ENCODE peak calls at places on chromosome 2, in nine cellular contexts. One of them, this sample, is unnamed.

GRCh38 chr2:47888581-47889280 is 17.6 kb downstream of the FBXO11 start:
- DNase-seq in fibroblast of lung: peak
- DNase-seq in fibroblast of the conjunctiva: no peak
- DNase-seq in H7: no peak
- DNase-seq in Daoy: no peak
- DNase-seq in fibroblast of the aortic adventitia: peak
- DNase-seq in EL: no peak
- DNase-seq in posterior vena cava: no peak
- DNase-seq in renal cortical epithelial cell: no peak
- DNase-seq in this sample: no peak

GRCh38 chr2:126657636-126658315 is 1.8 kb downstream of the GYPC start:
- DNase-seq in fibroblast of lung: peak
- DNase-seq in fibroblast of the conjunctiva: peak
- DNase-seq in H7: peak
- DNase-seq in Daoy: peak
- DNase-seq in fibroblast of the aortic adventitia: peak
- DNase-seq in EL: peak
- DNase-seq in posterior vena cava: peak
- DNase-seq in renal cortical epithelial cell: peak
- DNase-seq in this sample: peak

GRCh38 chr2:67625671-67626070 is 228.5 kb downstream of the ETAA1 start:
- DNase-seq in fibroblast of lung: peak
- DNase-seq in fibroblast of the conjunctiva: no peak
- DNase-seq in H7: no peak
- DNase-seq in Daoy: peak
- DNase-seq in fibroblast of the aortic adventitia: peak
- DNase-seq in EL: peak
- DNase-seq in posterior vena cava: no peak
- DNase-seq in renal cortical epithelial cell: peak
- DNase-seq in this sample: no peak

GRCh38 chr2:119253760-119254600 is 30.3 kb downstream of the STEAP3 start:
- DNase-seq in fibroblast of lung: no peak
- DNase-seq in fibroblast of the conjunctiva: no peak
- DNase-seq in H7: peak
- DNase-seq in Daoy: no peak
- DNase-seq in fibroblast of the aortic adventitia: no peak
- DNase-seq in EL: no peak
- DNase-seq in posterior vena cava: no peak
- DNase-seq in renal cortical epithelial cell: no peak
- DNase-seq in this sample: no peak

GRCh38 chr2:176461098-176461497 is 191.9 kb downstream of the MTX2 start:
- DNase-seq in fibroblast of lung: no peak
- DNase-seq in fibroblast of the conjunctiva: no peak
- DNase-seq in H7: no peak
- DNase-seq in Daoy: no peak
- DNase-seq in fibroblast of the aortic adventitia: peak
- DNase-seq in EL: peak
- DNase-seq in posterior vena cava: no peak
- DNase-seq in renal cortical epithelial cell: peak
- DNase-seq in this sample: no peak

GRCh38 chr2:64770781-64771334 is 117.1 kb upstream of the SERTAD2 start:
- DNase-seq in fibroblast of lung: peak
- DNase-seq in fibroblast of the conjunctiva: peak
- DNase-seq in H7: no peak
- DNase-seq in Daoy: peak
- DNase-seq in fibroblast of the aortic adventitia: peak
- DNase-seq in EL: peak
- DNase-seq in posterior vena cava: no peak
- DNase-seq in renal cortical epithelial cell: peak
- DNase-seq in this sample: peak

GRCh38 chr2:205774028-205774427 is 91.7 kb downstream of the NRP2 start:
- DNase-seq in fibroblast of lung: no peak
- DNase-seq in fibroblast of the conjunctiva: no peak
- DNase-seq in H7: no peak
- DNase-seq in Daoy: no peak
- DNase-seq in fibroblast of the aortic adventitia: no peak
- DNase-seq in EL: no peak
- DNase-seq in posterior vena cava: no peak
- DNase-seq in renal cortical epithelial cell: no peak
- DNase-seq in this sample: no peak

GRCh38 chr2:186170693-186171092 is 315.4 kb upstream of the ZC3H15 start:
- DNase-seq in fibroblast of lung: no peak
- DNase-seq in fibroblast of the conjunctiva: no peak
- DNase-seq in H7: no peak
- DNase-seq in Daoy: no peak
- DNase-seq in fibroblast of the aortic adventitia: no peak
- DNase-seq in EL: no peak
- DNase-seq in posterior vena cava: no peak
- DNase-seq in renal cortical epithelial cell: no peak
- DNase-seq in this sample: no peak

GRCh38 chr2:124810132-124810531 is 785.0 kb downstream of the CNTNAP5 start:
- DNase-seq in fibroblast of lung: peak
- DNase-seq in fibroblast of the conjunctiva: no peak
- DNase-seq in H7: peak
- DNase-seq in Daoy: no peak
- DNase-seq in fibroblast of the aortic adventitia: no peak
- DNase-seq in EL: no peak
- DNase-seq in posterior vena cava: no peak
- DNase-seq in renal cortical epithelial cell: peak
- DNase-seq in this sample: peak

GRCh38 chr2:230225486-230225885 is at the start of gene SP140:
- DNase-seq in fibroblast of lung: no peak
- DNase-seq in fibroblast of the conjunctiva: no peak
- DNase-seq in H7: no peak
- DNase-seq in Daoy: no peak
- DNase-seq in fibroblast of the aortic adventitia: no peak
- DNase-seq in EL: no peak
- DNase-seq in posterior vena cava: no peak
- DNase-seq in renal cortical epithelial cell: no peak
- DNase-seq in this sample: peak

GRCh38 chr2:80706951-80707350 is 402.4 kb upstream of the LRRTM1 start:
- DNase-seq in fibroblast of lung: peak
- DNase-seq in fibroblast of the conjunctiva: no peak
- DNase-seq in H7: no peak
- DNase-seq in Daoy: no peak
- DNase-seq in fibroblast of the aortic adventitia: no peak
- DNase-seq in EL: no peak
- DNase-seq in posterior vena cava: no peak
- DNase-seq in renal cortical epithelial cell: no peak
- DNase-seq in this sample: no peak

GRCh38 chr2:49044680-49045079 is 109.6 kb downstream of the FSHR start:
- DNase-seq in fibroblast of lung: no peak
- DNase-seq in fibroblast of the conjunctiva: no peak
- DNase-seq in H7: peak
- DNase-seq in Daoy: no peak
- DNase-seq in fibroblast of the aortic adventitia: no peak
- DNase-seq in EL: no peak
- DNase-seq in posterior vena cava: no peak
- DNase-seq in renal cortical epithelial cell: peak
- DNase-seq in this sample: no peak

GRCh38 chr2:2689313-2689712 is 358.2 kb upstream of the MYT1L start:
- DNase-seq in fibroblast of lung: no peak
- DNase-seq in fibroblast of the conjunctiva: no peak
- DNase-seq in H7: no peak
- DNase-seq in Daoy: no peak
- DNase-seq in fibroblast of the aortic adventitia: no peak
- DNase-seq in EL: no peak
- DNase-seq in posterior vena cava: no peak
- DNase-seq in renal cortical epithelial cell: no peak
- DNase-seq in this sample: no peak

GRCh38 chr2:152464853-152465470 is 130.0 kb downstream of the FMNL2 start:
- DNase-seq in fibroblast of lung: no peak
- DNase-seq in fibroblast of the conjunctiva: no peak
- DNase-seq in H7: no peak
- DNase-seq in Daoy: no peak
- DNase-seq in fibroblast of the aortic adventitia: no peak
- DNase-seq in EL: no peak
- DNase-seq in posterior vena cava: no peak
- DNase-seq in renal cortical epithelial cell: peak
- DNase-seq in this sample: no peak

GRCh38 chr2:89763254-89763580 is 1071.7 kb downstream of the RPIA start:
- DNase-seq in fibroblast of lung: no peak
- DNase-seq in fibroblast of the conjunctiva: no peak
- DNase-seq in H7: peak
- DNase-seq in Daoy: peak
- DNase-seq in fibroblast of the aortic adventitia: no peak
- DNase-seq in EL: no peak
- DNase-seq in posterior vena cava: peak
- DNase-seq in renal cortical epithelial cell: no peak
- DNase-seq in this sample: no peak

GRCh38 chr2:53233759-53234547 is 533.7 kb upstream of the CHAC2 start:
- DNase-seq in fibroblast of lung: no peak
- DNase-seq in fibroblast of the conjunctiva: no peak
- DNase-seq in H7: no peak
- DNase-seq in Daoy: no peak
- DNase-seq in fibroblast of the aortic adventitia: no peak
- DNase-seq in EL: no peak
- DNase-seq in posterior vena cava: no peak
- DNase-seq in renal cortical epithelial cell: no peak
- DNase-seq in this sample: no peak

GRCh38 chr2:100853909-100854810 is 34.2 kb downstream of the NPAS2 start:
- DNase-seq in fibroblast of lung: no peak
- DNase-seq in fibroblast of the conjunctiva: no peak
- DNase-seq in H7: no peak
- DNase-seq in Daoy: peak
- DNase-seq in fibroblast of the aortic adventitia: no peak
- DNase-seq in EL: no peak
- DNase-seq in posterior vena cava: no peak
- DNase-seq in renal cortical epithelial cell: no peak
- DNase-seq in this sample: no peak

GRCh38 chr2:205024822-205025518 is 479.7 kb downstream of the PARD3B start:
- DNase-seq in fibroblast of lung: peak
- DNase-seq in fibroblast of the conjunctiva: peak
- DNase-seq in H7: no peak
- DNase-seq in Daoy: peak
- DNase-seq in fibroblast of the aortic adventitia: peak
- DNase-seq in EL: peak
- DNase-seq in posterior vena cava: peak
- DNase-seq in renal cortical epithelial cell: peak
- DNase-seq in this sample: peak

GRCh38 chr2:159046966-159047365 is 78.5 kb downstream of the TANC1 start:
- DNase-seq in fibroblast of lung: peak
- DNase-seq in fibroblast of the conjunctiva: no peak
- DNase-seq in H7: no peak
- DNase-seq in Daoy: peak
- DNase-seq in fibroblast of the aortic adventitia: peak
- DNase-seq in EL: peak
- DNase-seq in posterior vena cava: no peak
- DNase-seq in renal cortical epithelial cell: no peak
- DNase-seq in this sample: no peak

GRCh38 chr2:218961651-218962570 is 2.4 kb downstream of the CDK5R2 start:
- DNase-seq in fibroblast of lung: no peak
- DNase-seq in fibroblast of the conjunctiva: no peak
- DNase-seq in H7: peak
- DNase-seq in Daoy: peak
- DNase-seq in fibroblast of the aortic adventitia: no peak
- DNase-seq in EL: no peak
- DNase-seq in posterior vena cava: no peak
- DNase-seq in renal cortical epithelial cell: no peak
- DNase-seq in this sample: no peak

GRCh38 chr2:188473306-188473705 is 181.6 kb downstream of the GULP1 start:
- DNase-seq in fibroblast of lung: no peak
- DNase-seq in fibroblast of the conjunctiva: no peak
- DNase-seq in H7: no peak
- DNase-seq in Daoy: no peak
- DNase-seq in fibroblast of the aortic adventitia: no peak
- DNase-seq in EL: no peak
- DNase-seq in posterior vena cava: no peak
- DNase-seq in renal cortical epithelial cell: peak
- DNase-seq in this sample: no peak

GRCh38 chr2:31082002-31082401 is 56.2 kb downstream of the GALNT14 start:
- DNase-seq in fibroblast of lung: no peak
- DNase-seq in fibroblast of the conjunctiva: no peak
- DNase-seq in H7: no peak
- DNase-seq in Daoy: no peak
- DNase-seq in fibroblast of the aortic adventitia: no peak
- DNase-seq in EL: no peak
- DNase-seq in posterior vena cava: no peak
- DNase-seq in renal cortical epithelial cell: peak
- DNase-seq in this sample: no peak

GRCh38 chr2:220455389-220455788 is 828.0 kb downstream of the SLC4A3 start:
- DNase-seq in fibroblast of lung: peak
- DNase-seq in fibroblast of the conjunctiva: peak
- DNase-seq in H7: no peak
- DNase-seq in Daoy: no peak
- DNase-seq in fibroblast of the aortic adventitia: peak
- DNase-seq in EL: peak
- DNase-seq in posterior vena cava: no peak
- DNase-seq in renal cortical epithelial cell: no peak
- DNase-seq in this sample: no peak

GRCh38 chr2:27133195-27133875 is 1.1 kb downstream of the PREB start:
- DNase-seq in fibroblast of lung: no peak
- DNase-seq in fibroblast of the conjunctiva: no peak
- DNase-seq in H7: peak
- DNase-seq in Daoy: no peak
- DNase-seq in fibroblast of the aortic adventitia: no peak
- DNase-seq in EL: no peak
- DNase-seq in posterior vena cava: peak
- DNase-seq in renal cortical epithelial cell: no peak
- DNase-seq in this sample: no peak

GRCh38 chr2:167844714-167845530 is 402.5 kb downstream of the STK39 start:
- DNase-seq in fibroblast of lung: no peak
- DNase-seq in fibroblast of the conjunctiva: no peak
- DNase-seq in H7: no peak
- DNase-seq in Daoy: peak
- DNase-seq in fibroblast of the aortic adventitia: no peak
- DNase-seq in EL: no peak
- DNase-seq in posterior vena cava: no peak
- DNase-seq in renal cortical epithelial cell: peak
- DNase-seq in this sample: peak

GRCh38 chr2:96089356-96090180 is 26.8 kb downstream of the ADRA2B start:
- DNase-seq in fibroblast of lung: no peak
- DNase-seq in fibroblast of the conjunctiva: no peak
- DNase-seq in H7: peak
- DNase-seq in Daoy: no peak
- DNase-seq in fibroblast of the aortic adventitia: no peak
- DNase-seq in EL: no peak
- DNase-seq in posterior vena cava: peak
- DNase-seq in renal cortical epithelial cell: no peak
- DNase-seq in this sample: no peak

GRCh38 chr2:236121546-236121945 is 46.6 kb downstream of the GBX2 start:
- DNase-seq in fibroblast of lung: no peak
- DNase-seq in fibroblast of the conjunctiva: no peak
- DNase-seq in H7: no peak
- DNase-seq in Daoy: no peak
- DNase-seq in fibroblast of the aortic adventitia: no peak
- DNase-seq in EL: peak
- DNase-seq in posterior vena cava: no peak
- DNase-seq in renal cortical epithelial cell: no peak
- DNase-seq in this sample: no peak

GRCh38 chr2:159168707-159169106 is 117.8 kb downstream of the WDSUB1 start:
- DNase-seq in fibroblast of lung: peak
- DNase-seq in fibroblast of the conjunctiva: no peak
- DNase-seq in H7: no peak
- DNase-seq in Daoy: peak
- DNase-seq in fibroblast of the aortic adventitia: peak
- DNase-seq in EL: no peak
- DNase-seq in posterior vena cava: no peak
- DNase-seq in renal cortical epithelial cell: no peak
- DNase-seq in this sample: no peak

GRCh38 chr2:101781730-101782426 is 84.4 kb downstream of the MAP4K4 start:
- DNase-seq in fibroblast of lung: no peak
- DNase-seq in fibroblast of the conjunctiva: no peak
- DNase-seq in H7: no peak
- DNase-seq in Daoy: no peak
- DNase-seq in fibroblast of the aortic adventitia: no peak
- DNase-seq in EL: no peak
- DNase-seq in posterior vena cava: no peak
- DNase-seq in renal cortical epithelial cell: no peak
- DNase-seq in this sample: no peak

GRCh38 chr2:54915101-54915500 is 135.2 kb downstream of the RTN4 start:
- DNase-seq in fibroblast of lung: no peak
- DNase-seq in fibroblast of the conjunctiva: no peak
- DNase-seq in H7: no peak
- DNase-seq in Daoy: no peak
- DNase-seq in fibroblast of the aortic adventitia: no peak
- DNase-seq in EL: no peak
- DNase-seq in posterior vena cava: no peak
- DNase-seq in renal cortical epithelial cell: no peak
- DNase-seq in this sample: no peak

GRCh38 chr2:33186937-33187336 is 240.2 kb downstream of the LTBP1 start:
- DNase-seq in fibroblast of lung: no peak
- DNase-seq in fibroblast of the conjunctiva: no peak
- DNase-seq in H7: no peak
- DNase-seq in Daoy: no peak
- DNase-seq in fibroblast of the aortic adventitia: no peak
- DNase-seq in EL: no peak
- DNase-seq in posterior vena cava: no peak
- DNase-seq in renal cortical epithelial cell: no peak
- DNase-seq in this sample: no peak